ENCODE peak calls at places on chromosomes 1 and 21, in six cellular contexts. U is HEK293T, K is IMR-90, E is A549, D is K562, G is HepG2. I is an unnamed sample.

GRCh38 chr1:35264861-35265260 is 3.6 kb upstream of the ZMYM4 start:
- DNase-seq in G (peak; percentile 27), U (no peak), K (peak; percentile 35), D (no peak), E (peak; percentile 62), I (no peak)

GRCh38 chr21:15309721-15310120 is 244.9 kb upstream of the NRIP1 start:
- DNase-seq in E (no peak), U (no peak), G (no peak), D (no peak), K (no peak), I (no peak)

GRCh38 chr1:5847013-5847654 is 145.1 kb downstream of the NPHP4 start:
- DNase-seq in K (peak; percentile 13), U (peak; percentile 74), D (peak; percentile 78), G (no peak), E (no peak), I (no peak)

GRCh38 chr1:152186556-152187285 is 27.7 kb upstream of the RPTN start:
- DNase-seq in E (no peak), G (no peak), D (no peak), K (no peak), U (no peak), I (no peak)

GRCh38 chr1:197178998-197179397 is 32.5 kb upstream of the ASPM start:
- DNase-seq in G (peak; percentile 23), K (peak; percentile 74), E (peak; percentile 74), U (no peak), D (peak; percentile 23), I (no peak)

GRCh38 chr1:99180343-99180808 is 83.9 kb upstream of the PLPPR4 start:
- DNase-seq in G (peak; percentile 73), K (peak; percentile 74), D (peak; percentile 44), U (peak; percentile 67), E (peak; percentile 68), I (peak; percentile 25)

GRCh38 chr1:28437260-28437923 is 67.9 kb downstream of the PHACTR4 start:
- DNase-seq in E (peak; percentile 75), U (no peak), G (peak; percentile 58), K (peak; percentile 80), D (no peak), I (no peak)

GRCh38 chr1:29417558-29417858 is 181.2 kb downstream of the PTPRU start:
- DNase-seq in U (no peak), D (no peak), G (no peak), E (no peak), K (no peak), I (no peak)

GRCh38 chr1:97647776-97648175 is 273.1 kb downstream of the DPYD start:
- DNase-seq in E (no peak), G (no peak), D (no peak), U (no peak), K (peak; percentile 72), I (no peak)

GRCh38 chr1:60425528-60425927 is 352.0 kb upstream of the C1orf87 start:
- DNase-seq in G (peak; percentile 30), K (no peak), E (no peak), U (peak; percentile 63), D (peak; percentile 7), I (no peak)
- TF ChIP-seq BHLHE40 in G (no peak), K (no peak), E (no peak), U (no peak), D (no peak), I (no peak)

DNA sequence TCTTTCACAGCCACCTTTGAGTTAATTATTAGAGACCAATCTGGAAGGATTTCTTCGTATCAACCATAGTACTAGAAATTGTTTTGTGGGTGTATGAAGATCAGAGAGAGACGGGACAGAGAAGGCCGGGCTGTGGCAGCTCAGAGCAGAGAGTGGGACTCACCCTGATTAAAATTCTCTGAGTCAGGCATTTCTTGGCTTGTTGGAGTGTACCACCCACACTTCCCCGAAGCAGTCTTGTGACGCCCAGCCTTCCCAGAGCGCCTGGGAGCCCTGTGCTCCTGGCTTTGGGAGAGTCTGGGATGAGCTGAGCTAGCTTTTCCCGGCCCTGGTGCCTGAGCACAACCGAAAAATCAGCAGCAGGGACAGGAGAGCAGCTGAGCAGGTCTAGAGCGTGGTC is 19.4 kb downstream of the PLEKHM2 start:
- DNase-seq in G (no peak), D (no peak), K (peak; percentile 91), U (no peak), E (no peak), I (no peak)
- TF ChIP-seq BHLHE40 in G (no peak), D (no peak), K (peak; percentile 69), U (no peak), E (no peak), I (no peak)

GRCh38 chr1:87515781-87516180 is 187.1 kb downstream of the LMO4 start:
- DNase-seq in G (no peak), E (no peak), D (no peak), K (peak; percentile 65), U (no peak), I (no peak)
- TF ChIP-seq BHLHE40 in G (no peak), E (no peak), D (no peak), K (no peak), U (no peak), I (no peak)

GRCh38 chr21:42507418-42507817 is 6.2 kb upstream of the SLC37A1 start:
- DNase-seq in G (no peak), E (no peak), U (no peak), D (no peak), K (no peak), I (no peak)
- TF ChIP-seq BHLHE40 in G (no peak), E (no peak), U (no peak), D (no peak), K (no peak), I (no peak)

DNA sequence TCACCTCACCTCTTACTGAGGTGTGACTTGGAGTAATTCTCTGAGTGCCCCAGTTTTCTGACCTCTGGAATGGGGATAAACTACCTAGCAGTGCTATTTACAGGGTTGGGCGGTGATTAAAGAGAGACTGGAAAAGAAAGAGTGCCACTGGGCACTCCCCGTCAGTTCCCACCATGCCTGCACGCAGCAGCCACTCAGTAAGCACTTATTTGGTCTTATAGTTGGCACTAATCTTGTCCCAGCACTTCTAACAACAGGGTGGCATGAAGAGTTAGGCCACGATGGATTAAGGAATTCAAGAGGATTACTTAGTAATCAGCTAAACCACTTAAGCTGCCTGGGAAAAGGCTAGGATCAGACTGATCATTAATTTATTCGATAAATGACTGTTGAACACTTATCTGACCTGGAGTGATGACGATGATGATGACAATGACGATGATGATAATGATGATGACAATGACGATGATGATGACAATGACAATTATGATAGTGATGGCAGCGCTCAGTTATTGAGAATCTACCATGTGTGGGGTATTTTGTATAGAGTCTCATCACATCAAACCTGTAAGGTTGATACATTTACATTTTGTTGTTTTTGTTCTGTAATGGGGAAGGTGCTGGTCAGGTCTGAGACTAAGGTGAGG is 5.4 kb downstream of the CITED4 start:
- DNase-seq in E (no peak), U (no peak), G (no peak), K (no peak), D (no peak), I (no peak)
- TF ChIP-seq BHLHE40 in E (no peak), U (no peak), G (no peak), K (no peak), D (no peak), I (no peak)

DNA sequence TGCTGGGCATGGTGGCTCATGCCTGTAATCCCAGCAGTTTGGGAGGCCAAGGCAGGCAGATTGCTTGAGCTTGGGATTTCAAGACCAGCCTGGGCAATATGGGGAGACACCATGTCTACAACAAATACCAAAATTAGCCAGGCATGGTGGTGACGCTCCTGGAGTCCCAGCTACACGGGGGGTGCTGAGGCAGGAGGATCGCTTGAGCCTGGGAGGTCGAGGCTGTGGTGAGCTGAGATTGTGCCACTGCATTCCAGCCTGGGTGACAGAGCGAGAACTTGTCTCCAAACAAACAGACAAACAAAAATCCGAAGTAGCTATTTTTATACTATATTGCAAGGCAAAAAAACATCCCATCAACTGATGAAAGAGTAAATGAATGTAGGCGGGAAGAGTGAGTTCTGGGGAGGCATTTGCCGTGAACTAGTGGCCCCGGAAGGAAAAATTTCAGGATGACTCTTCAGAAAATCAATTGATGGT is 40.6 kb downstream of the NCMAP start:
- DNase-seq in E (no peak), D (no peak), G (no peak), U (no peak), K (no peak), I (no peak)
- TF ChIP-seq BHLHE40 in E (no peak), D (no peak), G (no peak), U (no peak), K (no peak), I (no peak)

GRCh38 chr1:57473448-57473847 is 49.6 kb upstream of the DAB1 start:
- DNase-seq in K (no peak), D (no peak), E (no peak), U (no peak), G (no peak), I (no peak)
- TF ChIP-seq BHLHE40 in K (no peak), D (no peak), E (no peak), U (no peak), G (no peak), I (no peak)

GRCh38 chr1:103327054-103327719 is 198.3 kb upstream of the RNPC3 start:
- DNase-seq in K (no peak), G (no peak), U (no peak), E (no peak), D (no peak), I (no peak)
- TF ChIP-seq BHLHE40 in K (no peak), G (no peak), U (no peak), E (no peak), D (no peak), I (no peak)

DNA sequence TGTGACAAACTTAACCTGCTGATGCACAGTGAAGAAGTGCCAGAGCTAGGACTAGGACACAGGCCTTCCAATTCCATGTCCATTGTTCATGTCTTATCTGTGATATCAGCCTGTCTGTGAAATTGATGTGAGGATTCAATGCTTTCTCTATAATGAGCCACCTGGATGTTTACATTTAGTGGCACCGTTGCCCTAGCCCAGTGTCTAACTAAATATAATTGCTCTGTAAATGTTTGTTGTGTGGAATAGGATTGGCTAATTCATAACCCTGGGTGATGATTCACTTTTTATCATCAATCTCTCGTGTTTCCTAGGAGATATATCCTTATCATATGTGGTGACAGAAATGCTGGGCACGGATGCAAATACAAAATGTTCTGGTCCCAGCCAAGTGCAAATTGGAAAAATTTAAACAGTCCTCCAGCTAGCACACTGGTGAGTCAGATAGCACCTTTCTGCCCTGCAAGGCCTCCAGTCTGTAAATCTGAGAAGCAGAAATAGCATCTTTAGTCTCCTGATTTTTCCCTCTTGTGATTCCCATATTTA is 46.9 kb upstream of the GNG12 start:
- DNase-seq in E (peak; percentile 83), K (peak; percentile 79), U (no peak), D (no peak), G (no peak), I (no peak)
- TF ChIP-seq BHLHE40 in E (no peak), K (peak; percentile 2), U (no peak), D (no peak), G (no peak), I (no peak)

I was measured in GM12878.